ENCODE peak calls at places on chromosomes 5 and 9, in nine cellular contexts. R is tibial artery; C is astrocyte; F is tibial nerve; V is adrenal gland; H is neural progenitor cell; U is H9; K is CD4-positive, alpha-beta T cell; Q is PC-3. P is an unnamed sample.

GRCh38 chr9:88742483-88742882 is 207.5 kb downstream of the NXNL2 start:
- DNase-seq in R (peak), C (peak), F (peak), V (no peak), H (no peak), U (no peak), K (no peak), Q (peak), P (peak)

GRCh38 chr9:129759804-129760502 is 7.1 kb upstream of the PTGES start:
- DNase-seq in R (no peak), C (no peak), F (no peak), V (no peak), H (no peak), U (no peak), K (no peak), Q (no peak), P (no peak)

GRCh38 chr9:103319979-103320378 is 324.8 kb downstream of the CYLC2 start:
- DNase-seq in R (no peak), C (no peak), F (no peak), V (no peak), H (no peak), U (no peak), K (no peak), Q (no peak), P (peak)

GRCh38 chr9:32928145-32928763 is 73.2 kb downstream of the APTX start:
- DNase-seq in R (no peak), C (no peak), F (no peak), V (no peak), H (no peak), U (no peak), K (no peak), Q (peak), P (peak)

GRCh38 chr9:15354713-15355112 is 47.7 kb upstream of the TTC39B start:
- DNase-seq in R (no peak), C (no peak), F (no peak), V (no peak), H (no peak), U (no peak), K (no peak), Q (no peak), P (no peak)

GRCh38 chr5:16456103-16456832 is 9.3 kb downstream of the ZNF622 start:
- DNase-seq in R (peak), C (peak), F (peak), V (peak), H (peak), U (no peak), K (no peak), Q (peak), P (peak)

GRCh38 chr5:90344693-90345092 is 64.9 kb downstream of the CETN3 start:
- DNase-seq in R (no peak), C (no peak), F (no peak), V (no peak), H (no peak), U (no peak), K (no peak), Q (no peak), P (no peak)

GRCh38 chr5:56330806-56331205 is 97.7 kb upstream of the ANKRD55 start:
- DNase-seq in R (no peak), C (no peak), F (no peak), V (no peak), H (no peak), U (no peak), K (no peak), Q (no peak), P (no peak)

GRCh38 chr9:127330501-127330900 is 65.9 kb downstream of the GARNL3 start:
- DNase-seq in R (no peak), C (no peak), F (no peak), V (no peak), H (no peak), U (no peak), K (no peak), Q (peak), P (no peak)

GRCh38 chr5:42516282-42517042 is 93.2 kb downstream of the GHR start:
- DNase-seq in R (no peak), C (no peak), F (no peak), V (no peak), H (no peak), U (no peak), K (no peak), Q (no peak), P (no peak)

GRCh38 chr5:178460598-178461425 is 129.4 kb downstream of the COL23A1 start:
- DNase-seq in R (peak), C (no peak), F (peak), V (peak), H (peak), U (peak), K (peak), Q (peak), P (peak)

GRCh38 chr5:92841604-92842155 is 739.3 kb downstream of the NR2F1-AS1 start:
- DNase-seq in R (no peak), C (no peak), F (no peak), V (no peak), H (no peak), U (no peak), K (no peak), Q (no peak), P (no peak)

GRCh38 chr5:92835712-92836111 is 745.3 kb downstream of the NR2F1-AS1 start:
- DNase-seq in R (no peak), C (no peak), F (no peak), V (no peak), H (no peak), U (no peak), K (no peak), Q (no peak), P (no peak)

GRCh38 chr5:92836861-92837755 is 743.9 kb downstream of the NR2F1-AS1 start:
- DNase-seq in R (no peak), C (peak), F (no peak), V (no peak), H (no peak), U (no peak), K (no peak), Q (peak), P (no peak)

DNA sequence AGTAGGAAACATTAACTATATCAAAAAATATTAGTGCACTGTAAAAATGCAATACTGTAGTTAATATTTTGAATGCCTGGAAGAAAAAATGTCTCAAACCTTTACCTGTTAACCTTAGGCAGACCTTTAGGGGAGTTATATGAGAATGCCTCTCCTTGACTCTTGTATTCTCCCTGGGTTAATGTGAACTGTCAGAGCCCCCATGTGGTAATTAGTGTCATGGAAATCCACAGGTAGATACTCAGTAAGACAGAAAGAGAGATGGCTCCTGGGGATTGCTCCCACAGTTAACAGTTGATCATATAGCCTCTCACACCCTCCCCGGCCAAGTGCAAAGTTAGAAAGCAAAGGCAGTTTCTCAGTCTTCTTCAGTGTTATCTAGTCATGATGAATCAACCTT is 742.8 kb downstream of the NR2F1-AS1 start:
- DNase-seq in R (no peak), C (no peak), F (no peak), V (no peak), H (peak), U (peak), K (no peak), Q (peak), P (peak)
- TF ChIP-seq CTCF in R (no peak), C (no peak), F (no peak), V (no peak), H (peak), U (peak), K (no peak), Q (peak), P (no peak)

DNA sequence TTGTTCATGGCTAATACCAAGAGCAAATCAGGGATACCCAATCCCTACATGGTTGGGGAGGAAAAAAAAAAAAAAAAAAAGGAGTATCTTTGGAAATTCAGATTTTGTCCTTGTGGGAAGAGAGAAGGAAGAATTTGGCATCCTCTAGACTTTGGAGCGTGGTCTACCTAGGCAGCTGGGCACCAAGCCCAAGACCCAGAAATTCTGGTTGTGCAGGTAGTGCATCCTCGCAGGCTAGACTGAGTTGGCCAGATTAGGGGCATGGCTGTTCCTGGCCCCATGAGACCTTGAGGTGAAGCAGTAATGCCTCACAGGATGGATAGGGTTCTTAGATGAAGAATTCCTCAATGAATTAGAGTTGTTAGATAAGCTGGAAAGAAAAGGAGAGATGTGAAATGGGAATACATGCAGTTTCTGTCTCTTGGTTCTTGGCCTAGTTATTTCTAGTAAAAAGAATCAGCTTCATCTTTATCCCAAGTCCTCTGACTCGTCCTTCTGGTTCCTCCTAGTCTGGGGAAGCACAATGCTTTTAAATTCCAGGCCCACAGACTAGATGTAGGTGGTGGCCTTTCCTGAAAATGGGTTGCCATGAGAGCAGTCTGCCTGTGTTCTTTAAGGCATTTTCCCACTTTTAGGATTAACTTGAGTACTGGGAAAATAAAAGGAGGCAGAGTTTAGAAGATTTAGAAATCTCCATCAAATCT is 140.5 kb upstream of the RUSC2 start:
- DNase-seq in R (no peak), C (no peak), F (no peak), V (no peak), H (no peak), U (no peak), K (no peak), Q (peak), P (no peak)
- H3K27ac ChIP-seq in R (no peak), C (no peak), F (no peak), V (no peak), H (no peak), U (no peak), K (no peak), Q (no peak), P (no peak)

DNA sequence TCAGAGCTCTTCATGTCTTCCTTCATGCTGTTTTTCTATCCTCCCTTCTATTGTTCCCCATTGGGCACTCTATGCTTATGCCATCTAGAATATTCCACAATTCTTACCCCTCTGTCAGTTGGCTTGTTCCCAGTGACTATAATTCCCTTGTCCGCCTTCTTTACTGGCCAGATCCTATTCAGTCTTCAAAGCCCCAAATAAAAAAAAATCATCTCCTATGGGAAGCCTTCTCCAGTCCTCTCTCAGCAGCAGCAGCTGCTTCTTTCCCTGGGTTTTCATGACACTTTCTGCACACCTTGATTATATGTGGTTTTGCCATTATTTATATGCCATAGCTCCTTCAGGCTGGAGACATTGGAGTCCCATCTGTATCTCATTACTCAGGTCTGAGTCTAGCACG is 54.6 kb upstream of the TNFAIP8 start:
- DNase-seq in R (no peak), C (no peak), F (no peak), V (no peak), H (no peak), U (no peak), K (no peak), Q (no peak), P (no peak)
- TF ChIP-seq CTCF in R (no peak), C (no peak), F (no peak), V (no peak), H (no peak), U (no peak), K (no peak), Q (no peak), P (no peak)

GRCh38 chr5:121430538-121430937 is 421.1 kb upstream of the FTMT start:
- DNase-seq in R (no peak), C (no peak), F (no peak), V (no peak), H (no peak), U (no peak), K (no peak), Q (peak), P (no peak)
- H3K27ac ChIP-seq in R (no peak), C (no peak), F (no peak), V (no peak), H (no peak), U (no peak), K (no peak), Q (no peak), P (no peak)

DNA sequence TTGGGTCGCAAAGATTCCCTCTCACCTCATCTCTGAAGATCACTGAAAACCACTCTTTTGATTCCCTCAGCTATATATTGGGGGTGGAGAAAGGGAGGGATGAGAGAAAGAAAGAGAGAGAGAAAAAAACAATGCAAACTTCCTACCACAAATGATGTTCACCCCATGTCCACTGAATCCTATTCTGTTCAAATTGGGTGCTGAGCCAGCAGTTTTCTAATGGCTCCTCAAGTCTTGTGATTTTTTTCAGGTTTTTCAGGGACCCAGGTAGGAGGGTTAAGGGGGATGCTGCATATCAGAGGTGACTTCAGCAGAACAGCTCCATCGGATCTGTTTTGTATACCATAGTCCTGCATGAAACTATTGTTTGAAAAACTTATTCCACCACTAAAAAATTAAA is 95.9 kb downstream of the SH3TC2 start:
- DNase-seq in R (no peak), C (no peak), F (no peak), V (no peak), H (no peak), U (no peak), K (no peak), Q (no peak), P (no peak)
- TF ChIP-seq CTCF in R (no peak), C (no peak), F (no peak), V (no peak), H (no peak), U (no peak), K (no peak), Q (no peak), P (no peak)

DNA sequence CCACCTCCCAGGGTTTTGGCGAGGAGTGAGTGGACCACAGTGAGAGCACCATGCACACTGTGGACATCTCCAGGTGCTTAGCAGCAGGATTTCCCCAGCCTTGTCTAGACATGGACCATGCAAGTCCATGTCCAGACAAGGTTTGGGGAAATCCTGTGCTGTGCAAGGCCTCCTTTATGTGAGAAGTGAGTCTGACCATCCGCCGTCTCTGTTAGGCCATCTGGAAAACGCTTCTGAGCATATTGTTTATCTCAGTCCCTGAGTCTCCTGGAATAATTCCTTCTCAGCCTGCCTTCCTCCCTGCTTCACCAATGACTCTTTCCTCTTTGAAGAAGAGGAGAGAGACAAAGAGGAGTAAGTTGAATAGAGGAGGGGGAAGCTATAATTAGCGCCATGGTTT is 26.1 kb upstream of the TNFAIP8 start:
- DNase-seq in R (no peak), C (no peak), F (no peak), V (no peak), H (no peak), U (no peak), K (no peak), Q (no peak), P (no peak)
- H3K27ac ChIP-seq in R (peak), C (no peak), F (no peak), V (no peak), H (no peak), U (no peak), K (peak), Q (no peak), P (no peak)

GRCh38 chr9:13032585-13032984 is 246.9 kb downstream of the MPDZ start:
- DNase-seq in R (no peak), C (no peak), F (no peak), V (no peak), H (no peak), U (no peak), K (no peak), Q (no peak), P (no peak)

GRCh38 chr9:13035822-13036221 is 243.7 kb downstream of the MPDZ start:
- DNase-seq in R (no peak), C (no peak), F (no peak), V (no peak), H (no peak), U (no peak), K (no peak), Q (peak), P (no peak)

GRCh38 chr9:13034696-13035006 is 244.8 kb downstream of the MPDZ start:
- DNase-seq in R (no peak), C (no peak), F (no peak), V (no peak), H (no peak), U (no peak), K (no peak), Q (no peak), P (no peak)

DNA sequence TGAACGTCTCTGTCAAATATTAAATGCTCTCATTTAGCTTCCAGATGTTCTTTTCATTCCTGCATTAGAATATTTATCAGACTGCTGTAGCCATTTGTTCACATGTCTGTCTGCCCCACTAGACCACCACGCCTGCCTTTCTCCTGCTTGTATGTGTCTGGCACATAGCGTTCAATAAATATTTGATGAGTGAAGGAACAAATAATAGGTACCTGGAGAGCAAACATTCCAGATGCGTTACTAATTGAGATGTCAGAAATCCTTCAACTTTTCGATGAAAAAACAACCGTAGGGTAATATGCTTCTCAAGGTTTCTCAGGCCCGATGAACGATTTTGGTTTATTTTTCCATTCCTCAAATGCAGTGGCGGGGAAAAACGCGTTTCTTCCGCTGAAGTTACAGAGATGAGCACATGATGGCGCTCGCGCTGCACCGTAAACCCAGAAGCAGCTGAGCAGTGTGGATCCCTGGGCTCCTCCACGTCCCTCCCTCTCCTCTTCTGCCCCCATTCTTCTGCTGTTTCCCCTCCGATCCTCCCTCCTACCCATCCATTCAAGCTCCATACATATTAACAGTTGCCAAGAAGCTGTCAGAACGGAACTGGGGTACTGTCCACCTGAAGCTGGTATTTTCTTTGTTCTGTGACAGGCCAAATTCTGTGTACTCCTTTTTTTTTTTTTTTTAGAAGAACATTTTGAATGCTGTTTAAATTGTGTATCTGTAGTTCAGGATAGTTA is 245.4 kb downstream of the MPDZ start:
- DNase-seq in R (peak), C (peak), F (peak), V (peak), H (peak), U (peak), K (no peak), Q (peak), P (peak)
- TF ChIP-seq CTCF in R (peak), C (peak), F (peak), V (peak), H (peak), U (peak), K (no peak), Q (peak), P (peak)

DNA sequence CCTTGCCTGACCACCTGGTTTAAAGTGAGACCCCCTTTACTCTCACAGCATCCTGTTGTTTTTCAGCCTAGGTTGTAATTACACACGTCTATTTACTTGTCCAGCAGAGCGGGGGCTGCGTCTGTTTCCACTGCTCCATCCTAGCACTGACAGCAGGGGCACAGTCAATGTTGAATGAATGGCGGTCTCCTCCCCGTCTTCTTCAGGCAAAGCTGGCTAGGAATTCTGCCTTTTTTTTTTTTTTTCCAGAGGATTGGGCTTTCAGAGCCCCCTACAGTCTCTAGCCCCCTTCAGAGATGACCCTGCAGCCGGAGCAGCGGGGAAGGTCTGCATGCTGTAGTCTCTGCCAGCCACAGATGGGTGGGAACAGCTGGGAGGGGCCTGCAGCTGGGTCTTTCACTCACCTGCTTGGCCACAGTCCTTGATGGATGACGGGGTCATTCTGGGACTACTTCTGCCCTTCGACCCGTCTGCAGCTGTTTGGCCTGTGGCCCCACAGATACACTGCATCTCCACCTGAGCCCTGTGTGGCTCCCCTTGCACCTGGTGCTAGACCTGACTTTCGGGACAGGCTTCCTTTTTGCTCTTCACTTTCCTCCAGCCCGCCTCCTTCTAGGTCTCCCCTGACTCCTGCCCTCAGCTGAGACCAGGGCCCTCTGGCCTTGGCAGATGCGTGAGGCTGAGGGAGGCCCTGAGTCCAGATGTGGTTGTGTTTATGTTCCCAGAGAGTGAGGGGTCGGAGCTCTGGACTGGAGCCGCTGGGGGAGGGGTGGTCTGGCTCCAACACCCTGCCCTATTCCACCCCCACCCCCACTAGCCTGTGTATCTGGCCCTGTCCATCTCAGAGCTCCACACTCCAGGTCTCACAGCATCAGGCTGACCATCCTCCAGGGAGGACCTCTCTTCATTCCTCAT is 8.0 kb downstream of the PITX1 start:
- DNase-seq in R (no peak), C (no peak), F (no peak), V (no peak), H (no peak), U (no peak), K (no peak), Q (no peak), P (no peak)
- H3K27ac ChIP-seq in R (peak), C (no peak), F (no peak), V (no peak), H (no peak), U (no peak), K (no peak), Q (no peak), P (peak)

GRCh38 chr9:107043886-107044285 is 180.9 kb downstream of the ZNF462 start:
- DNase-seq in R (no peak), C (no peak), F (no peak), V (no peak), H (no peak), U (no peak), K (no peak), Q (no peak), P (no peak)
- TF ChIP-seq CTCF in R (no peak), C (no peak), F (no peak), V (no peak), H (no peak), U (no peak), K (no peak), Q (no peak), P (no peak)